ENCODE peak calls at places on chromosomes 2 and 18, in ten cellular contexts. D is fibroblast of lung, A is cardiac muscle cell, R is DND-41, T is brain microvascular endothelial cell, Y is lung, W is bronchial epithelial cell, O is Peyer's patch, E is psoas muscle, L is upper lobe of left lung. B is an unnamed sample.

GRCh38 chr2:111884592-111884964 is 585 bp upstream of the ANAPC1 start:
- DNase-seq in D (no peak), A (no peak), R (no peak), T (no peak), Y (no peak), W (no peak), O (no peak), E (no peak), L (no peak), B (no peak)

GRCh38 chr18:36377626-36378025 is 80.1 kb downstream of the FHOD3 start:
- DNase-seq in D (no peak), A (no peak), R (no peak), T (no peak), Y (no peak), W (no peak), O (no peak), E (no peak), L (no peak), B (no peak)

GRCh38 chr2:51581636-51582267 is 549.8 kb upstream of the NRXN1 start:
- DNase-seq in D (no peak), A (no peak), R (no peak), T (no peak), Y (no peak), W (no peak), O (no peak), E (peak; percentile 13), L (no peak), B (no peak)

GRCh38 chr18:23512641-23513040 is 9.3 kb downstream of the RMC1 start:
- DNase-seq in D (no peak), A (no peak), R (no peak), T (no peak), Y (no peak), W (no peak), O (no peak), E (no peak), L (no peak), B (no peak)

GRCh38 chr2:231715499-231715837 is 7.1 kb downstream of the PTMA start:
- DNase-seq in D (no peak), A (no peak), R (no peak), T (no peak), Y (no peak), W (no peak), O (no peak), E (peak; percentile 37), L (no peak), B (no peak)

GRCh38 chr2:10817413-10817812 is 4.8 kb upstream of the PDIA6 start:
- DNase-seq in D (no peak), A (peak; percentile 55), R (peak; percentile 20), T (no peak), Y (no peak), W (no peak), O (no peak), E (no peak), L (no peak), B (no peak)

GRCh38 chr18:79866889-79867574 is 69.3 kb downstream of the KCNG2 start:
- DNase-seq in D (no peak), A (no peak), R (no peak), T (peak; percentile 13), Y (no peak), W (peak; percentile 5), O (no peak), E (no peak), L (no peak), B (no peak)

GRCh38 chr18:2448565-2449151 is 122.6 kb downstream of the METTL4 start:
- DNase-seq in D (no peak), A (no peak), R (no peak), T (no peak), Y (no peak), W (no peak), O (no peak), E (no peak), L (no peak), B (no peak)

GRCh38 chr18:10035306-10035991 is 121.6 kb downstream of the VAPA start:
- DNase-seq in D (no peak), A (no peak), R (no peak), T (no peak), Y (peak; percentile 77), W (peak; percentile 94), O (no peak), E (no peak), L (peak; percentile 80), B (no peak)

GRCh38 chr2:24075915-24076848 is at the start of gene SF3B6:
- DNase-seq in D (peak; percentile 99), A (peak; percentile 99), R (peak; percentile 99), T (peak; percentile 98), Y (peak; percentile 100), W (peak; percentile 98), O (peak; percentile 100), E (peak; percentile 98), L (peak; percentile 100), B (peak; percentile 100)

GRCh38 chr2:240901986-240902614 is 4.0 kb upstream of the CROCC2 start:
- DNase-seq in D (no peak), A (no peak), R (no peak), T (no peak), Y (no peak), W (no peak), O (no peak), E (peak; percentile 30), L (no peak), B (no peak)

GRCh38 chr2:101440127-101440738 is 34.7 kb downstream of the RFX8 start:
- DNase-seq in D (peak; percentile 87), A (peak; percentile 80), R (peak; percentile 81), T (peak; percentile 88), Y (no peak), W (no peak), O (no peak), E (no peak), L (no peak), B (peak; percentile 45)

GRCh38 chr2:170966648-170967396 is 37.8 kb downstream of the GORASP2 start:
- DNase-seq in D (no peak), A (peak; percentile 21), R (no peak), T (no peak), Y (no peak), W (no peak), O (no peak), E (no peak), L (no peak), B (no peak)

GRCh38 chr18:77136076-77136718 is 3.6 kb upstream of the MBP start:
- DNase-seq in D (no peak), A (no peak), R (no peak), T (no peak), Y (no peak), W (no peak), O (no peak), E (no peak), L (no peak), B (no peak)

GRCh38 chr2:234446404-234447076 is 50.3 kb downstream of the ARL4C start:
- DNase-seq in D (no peak), A (no peak), R (peak; percentile 90), T (no peak), Y (peak; percentile 54), W (peak; percentile 94), O (peak; percentile 89), E (peak; percentile 75), L (peak; percentile 81), B (peak; percentile 49)

GRCh38 chr2:193276069-193276468 is 1081.3 kb upstream of the TMEFF2 start:
- DNase-seq in D (no peak), A (no peak), R (no peak), T (no peak), Y (no peak), W (no peak), O (no peak), E (no peak), L (no peak), B (no peak)

DNA sequence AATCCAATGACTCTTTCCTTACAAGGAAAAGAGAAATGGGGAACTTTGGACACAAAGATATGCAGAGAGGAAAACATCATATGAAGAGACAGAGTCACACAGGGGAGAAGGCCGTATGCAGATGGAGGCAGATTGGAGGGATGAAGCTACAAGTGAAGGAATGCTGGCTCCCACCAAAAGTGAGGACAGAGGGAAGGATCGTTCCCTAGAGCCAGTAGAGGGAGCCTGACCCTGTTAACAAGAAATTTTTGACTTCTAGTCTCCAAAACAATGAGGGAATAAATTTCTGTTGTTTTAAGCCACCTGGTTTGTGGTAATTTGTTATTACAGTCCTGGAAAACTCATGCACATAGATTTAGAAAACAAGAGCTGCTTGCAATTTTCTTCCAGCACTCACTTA is 169.3 kb downstream of the PMAIP1 start:
- DNase-seq in D (no peak), A (no peak), R (no peak), T (no peak), Y (no peak), W (no peak), O (no peak), E (no peak), L (no peak), B (no peak)
- TF ChIP-seq CTCF in D (no peak), A (peak; percentile 8), R (peak; percentile 38), T (peak; percentile 60), Y (no peak), W (no peak), O (no peak), E (no peak), L (no peak), B (no peak)

GRCh38 chr2:208352644-208353567 is 53.7 kb upstream of the PTH2R start:
- DNase-seq in D (no peak), A (no peak), R (no peak), T (no peak), Y (no peak), W (no peak), O (no peak), E (no peak), L (no peak), B (no peak)
- H3K36me3 ChIP-seq in D (peaks cover 5% of the 10 kb centered on the region), A (peaks cover 69% of the 10 kb centered on the region), R (peaks cover 85% of the 10 kb centered on the region), T (peaks cover 28% of the 10 kb centered on the region), Y (peaks cover 14% of the 10 kb centered on the region), W (peaks cover 5% of the 10 kb centered on the region), O (no peaks in the 10 kb centered on the region), E (peaks cover 90% of the 10 kb centered on the region), L (peaks cover 51% of the 10 kb centered on the region), B (peaks cover 5% of the 10 kb centered on the region)

DNA sequence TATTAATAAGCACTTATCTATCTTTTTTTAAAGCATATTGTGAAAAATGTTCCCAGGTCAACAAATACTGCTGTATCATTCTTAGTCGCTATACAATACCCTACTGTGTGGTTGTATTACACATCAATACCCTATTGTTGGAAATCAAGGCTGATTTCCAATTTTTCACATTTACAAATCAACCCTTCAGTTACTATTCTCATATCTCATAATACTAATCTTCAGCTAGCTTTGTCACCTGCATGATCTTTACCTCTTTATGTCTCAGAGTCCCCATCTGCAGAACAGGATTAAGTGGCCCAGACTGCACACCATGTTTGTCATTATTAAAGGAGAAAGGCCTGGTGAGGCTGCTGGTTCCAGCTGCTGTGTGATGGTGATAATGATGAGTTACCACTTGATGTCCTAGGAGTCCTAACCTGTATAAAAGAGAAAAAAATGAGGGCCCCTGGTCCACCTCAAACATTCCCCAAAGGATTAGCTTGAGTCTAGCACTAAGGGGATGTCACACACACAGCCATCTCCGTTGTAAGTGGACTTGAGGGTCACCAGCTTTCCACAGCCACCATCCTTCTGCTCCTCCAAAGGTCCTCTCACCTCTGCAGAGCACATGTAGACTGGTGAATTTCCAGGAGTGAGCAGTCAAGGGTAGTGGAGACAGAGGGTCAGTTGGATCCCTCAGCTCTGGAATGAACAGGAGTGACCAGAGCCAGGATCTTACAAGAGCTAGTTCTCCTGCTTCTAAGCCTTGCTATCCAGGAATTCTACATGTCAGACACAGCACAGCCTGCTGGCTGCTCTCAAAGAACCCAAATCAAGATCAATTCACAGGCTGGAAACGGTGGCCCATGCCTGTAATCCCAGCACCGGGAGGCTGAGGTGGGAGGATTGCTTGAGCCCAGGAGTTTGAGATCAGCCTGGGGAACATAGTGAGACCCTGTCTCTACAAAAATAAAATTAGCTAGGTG is 36.0 kb upstream of the BIN1 start:
- DNase-seq in D (no peak), A (no peak), R (no peak), T (no peak), Y (no peak), W (no peak), O (no peak), E (no peak), L (no peak), B (no peak)
- TF ChIP-seq CTCF in D (no peak), A (no peak), R (no peak), T (peak; percentile 45), Y (no peak), W (no peak), O (no peak), E (no peak), L (no peak), B (no peak)

GRCh38 chr2:216424305-216424704 is 12.0 kb downstream of the SMARCAL1 start:
- DNase-seq in D (no peak), A (no peak), R (no peak), T (no peak), Y (no peak), W (no peak), O (no peak), E (no peak), L (no peak), B (no peak)
- H3K36me3 ChIP-seq in D (peaks cover 16% of the 10 kb centered on the region), A (peaks cover 38% of the 10 kb centered on the region), R (peaks cover 75% of the 10 kb centered on the region), T (peaks cover 57% of the 10 kb centered on the region), Y (peaks cover 26% of the 10 kb centered on the region), W (peaks cover 24% of the 10 kb centered on the region), O (no peaks in the 10 kb centered on the region), E (peaks cover 75% of the 10 kb centered on the region), L (peaks cover 56% of the 10 kb centered on the region), B (peaks cover 4% of the 10 kb centered on the region)

B was measured in colonic mucosa.